ENCODE peak calls at places on chromosomes 4 and X, in seven cellular contexts. One of them, this sample, is unnamed.

GRCh38 chrX:155070038-155070437 is 898 bp downstream of the CMC4 start:
- DNase-seq in left lung: no peak
- DNase-seq in tibial nerve: no peak
- DNase-seq in neural progenitor cell: peak; percentile 4
- DNase-seq in uterus: no peak
- DNase-seq in WTC11: no peak
- DNase-seq in HCT116: no peak
- DNase-seq in this sample: no peak

GRCh38 chr4:21986312-21986711 is 37.7 kb upstream of the KCNIP4 start:
- DNase-seq in left lung: no peak
- DNase-seq in tibial nerve: no peak
- DNase-seq in neural progenitor cell: no peak
- DNase-seq in uterus: no peak
- DNase-seq in WTC11: no peak
- DNase-seq in HCT116: no peak
- DNase-seq in this sample: no peak

GRCh38 chr4:16090306-16090705 is 6.5 kb upstream of the PROM1 start:
- DNase-seq in left lung: no peak
- DNase-seq in tibial nerve: no peak
- DNase-seq in neural progenitor cell: no peak
- DNase-seq in uterus: no peak
- DNase-seq in WTC11: no peak
- DNase-seq in HCT116: no peak
- DNase-seq in this sample: no peak

GRCh38 chrX:129777218-129777768 is 2.5 kb upstream of the SASH3 start:
- DNase-seq in left lung: peak; percentile 89
- DNase-seq in tibial nerve: no peak
- DNase-seq in neural progenitor cell: no peak
- DNase-seq in uterus: no peak
- DNase-seq in WTC11: no peak
- DNase-seq in HCT116: no peak
- DNase-seq in this sample: no peak

GRCh38 chr4:7871356-7871755 is 68.3 kb downstream of the AFAP1 start:
- DNase-seq in left lung: no peak
- DNase-seq in tibial nerve: no peak
- DNase-seq in neural progenitor cell: no peak
- DNase-seq in uterus: no peak
- DNase-seq in WTC11: no peak
- DNase-seq in HCT116: no peak
- DNase-seq in this sample: no peak

GRCh38 chrX:135596495-135596894 is 76.0 kb downstream of the INTS6L start:
- DNase-seq in left lung: no peak
- DNase-seq in tibial nerve: no peak
- DNase-seq in neural progenitor cell: peak; percentile 69
- DNase-seq in uterus: no peak
- DNase-seq in WTC11: peak; percentile 64
- DNase-seq in HCT116: peak; percentile 38
- DNase-seq in this sample: peak; percentile 64

GRCh38 chr4:90442619-90443018 is 315.4 kb downstream of the CCSER1 start:
- DNase-seq in left lung: no peak
- DNase-seq in tibial nerve: no peak
- DNase-seq in neural progenitor cell: no peak
- DNase-seq in uterus: no peak
- DNase-seq in WTC11: no peak
- DNase-seq in HCT116: no peak
- DNase-seq in this sample: no peak

GRCh38 chr4:85776091-85776490 is 301.1 kb downstream of the ARHGAP24 start:
- DNase-seq in left lung: no peak
- DNase-seq in tibial nerve: no peak
- DNase-seq in neural progenitor cell: no peak
- DNase-seq in uterus: no peak
- DNase-seq in WTC11: no peak
- DNase-seq in HCT116: no peak
- DNase-seq in this sample: no peak

GRCh38 chr4:137226221-137226620 is 306.1 kb downstream of the PCDH18 start:
- DNase-seq in left lung: no peak
- DNase-seq in tibial nerve: no peak
- DNase-seq in neural progenitor cell: no peak
- DNase-seq in uterus: no peak
- DNase-seq in WTC11: no peak
- DNase-seq in HCT116: no peak
- DNase-seq in this sample: no peak

GRCh38 chr4:186669159-186669720 is 54.4 kb downstream of the FAT1 start:
- DNase-seq in left lung: peak; percentile 39
- DNase-seq in tibial nerve: peak; percentile 49
- DNase-seq in neural progenitor cell: peak; percentile 41
- DNase-seq in uterus: no peak
- DNase-seq in WTC11: peak; percentile 61
- DNase-seq in HCT116: no peak
- DNase-seq in this sample: no peak

GRCh38 chrX:78643874-78644273 is 15.3 kb downstream of the RTL3 start:
- DNase-seq in left lung: no peak
- DNase-seq in tibial nerve: no peak
- DNase-seq in neural progenitor cell: no peak
- DNase-seq in uterus: no peak
- DNase-seq in WTC11: no peak
- DNase-seq in HCT116: no peak
- DNase-seq in this sample: no peak

GRCh38 chr4:23614284-23614892 is 275.5 kb downstream of the PPARGC1A start:
- DNase-seq in left lung: no peak
- DNase-seq in tibial nerve: no peak
- DNase-seq in neural progenitor cell: peak; percentile 46
- DNase-seq in uterus: no peak
- DNase-seq in WTC11: no peak
- DNase-seq in HCT116: no peak
- DNase-seq in this sample: no peak
- TF ChIP-seq CTCF in left lung: peak; percentile 16
- TF ChIP-seq CTCF in tibial nerve: no peak
- TF ChIP-seq CTCF in neural progenitor cell: peak; percentile 49
- TF ChIP-seq CTCF in uterus: no peak
- TF ChIP-seq CTCF in WTC11: peak; percentile 26
- TF ChIP-seq CTCF in HCT116: no peak
- TF ChIP-seq CTCF in this sample: no peak

GRCh38 chrX:44544036-44544435 is 1.4 kb upstream of the FUNDC1 start:
- DNase-seq in left lung: no peak
- DNase-seq in tibial nerve: no peak
- DNase-seq in neural progenitor cell: no peak
- DNase-seq in uterus: no peak
- DNase-seq in WTC11: no peak
- DNase-seq in HCT116: no peak
- DNase-seq in this sample: no peak

GRCh38 chrX:44542567-44543325 is at the start of gene FUNDC1:
- DNase-seq in left lung: peak; percentile 95
- DNase-seq in tibial nerve: peak; percentile 84
- DNase-seq in neural progenitor cell: peak; percentile 95
- DNase-seq in uterus: peak; percentile 97
- DNase-seq in WTC11: peak; percentile 96
- DNase-seq in HCT116: peak; percentile 83
- DNase-seq in this sample: peak; percentile 88
- TF ChIP-seq CTCF in left lung: no peak
- TF ChIP-seq CTCF in tibial nerve: no peak
- TF ChIP-seq CTCF in neural progenitor cell: peak; percentile 48
- TF ChIP-seq CTCF in uterus: peak; percentile 40
- TF ChIP-seq CTCF in WTC11: no peak
- TF ChIP-seq CTCF in HCT116: no peak
- TF ChIP-seq CTCF in this sample: peak; percentile 22

GRCh38 chr4:38396091-38396490 is 267.9 kb upstream of the KLF3 start:
- DNase-seq in left lung: no peak
- DNase-seq in tibial nerve: no peak
- DNase-seq in neural progenitor cell: no peak
- DNase-seq in uterus: no peak
- DNase-seq in WTC11: no peak
- DNase-seq in HCT116: no peak
- DNase-seq in this sample: no peak
- TF ChIP-seq CTCF in left lung: no peak
- TF ChIP-seq CTCF in tibial nerve: no peak
- TF ChIP-seq CTCF in neural progenitor cell: no peak
- TF ChIP-seq CTCF in uterus: no peak
- TF ChIP-seq CTCF in WTC11: no peak
- TF ChIP-seq CTCF in HCT116: no peak
- TF ChIP-seq CTCF in this sample: no peak

DNA sequence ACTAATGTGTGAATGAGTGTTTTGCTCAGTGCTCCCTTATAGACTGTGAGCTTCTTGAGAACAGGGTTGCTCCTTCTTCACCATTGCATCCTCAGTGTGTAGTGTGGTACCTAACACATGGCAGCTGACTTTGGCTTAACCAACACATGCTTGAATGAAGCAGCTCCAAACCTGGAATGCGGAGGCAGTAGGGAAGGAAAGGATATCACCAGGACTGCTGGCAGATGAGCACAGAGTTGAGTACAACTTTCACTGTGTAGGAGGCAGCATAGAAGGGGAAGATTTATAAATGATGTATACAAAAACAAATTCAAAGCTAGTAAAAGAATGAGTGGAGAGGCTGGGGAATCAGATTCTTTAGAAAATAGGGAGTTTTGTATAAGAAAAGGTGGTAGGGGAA is 174.3 kb downstream of the SLIT2 start:
- DNase-seq in left lung: no peak
- DNase-seq in tibial nerve: no peak
- DNase-seq in neural progenitor cell: peak; percentile 21
- DNase-seq in uterus: no peak
- DNase-seq in WTC11: no peak
- DNase-seq in HCT116: no peak
- DNase-seq in this sample: no peak
- TF ChIP-seq CTCF in left lung: no peak
- TF ChIP-seq CTCF in tibial nerve: no peak
- TF ChIP-seq CTCF in neural progenitor cell: no peak
- TF ChIP-seq CTCF in uterus: no peak
- TF ChIP-seq CTCF in WTC11: no peak
- TF ChIP-seq CTCF in HCT116: no peak
- TF ChIP-seq CTCF in this sample: no peak

GRCh38 chrX:45557390-45557789 is 356.7 kb upstream of the DIPK2B start:
- DNase-seq in left lung: no peak
- DNase-seq in tibial nerve: no peak
- DNase-seq in neural progenitor cell: no peak
- DNase-seq in uterus: no peak
- DNase-seq in WTC11: no peak
- DNase-seq in HCT116: no peak
- DNase-seq in this sample: no peak
- TF ChIP-seq CTCF in left lung: no peak
- TF ChIP-seq CTCF in tibial nerve: no peak
- TF ChIP-seq CTCF in neural progenitor cell: no peak
- TF ChIP-seq CTCF in uterus: no peak
- TF ChIP-seq CTCF in WTC11: no peak
- TF ChIP-seq CTCF in HCT116: no peak
- TF ChIP-seq CTCF in this sample: no peak

DNA sequence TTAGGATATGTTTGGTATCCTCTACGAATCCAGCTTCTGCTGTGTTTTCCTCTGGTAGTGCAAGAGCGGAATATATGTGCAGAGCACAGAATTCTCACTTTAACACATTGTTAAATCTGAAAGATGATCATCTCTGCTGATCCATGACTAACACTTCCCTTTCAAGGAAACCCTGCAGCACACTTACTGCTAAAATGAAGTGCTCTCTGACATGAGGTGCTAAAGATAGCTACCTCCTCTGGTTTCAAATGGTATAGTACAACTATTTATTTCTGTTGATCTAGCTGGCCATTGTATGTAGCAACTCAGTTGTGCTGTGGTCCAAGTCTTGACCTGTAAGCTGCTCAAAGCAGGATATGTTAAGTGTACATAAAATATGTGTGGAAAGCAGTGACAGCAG is 162.4 kb upstream of the FMR1 start:
- DNase-seq in left lung: no peak
- DNase-seq in tibial nerve: no peak
- DNase-seq in neural progenitor cell: no peak
- DNase-seq in uterus: no peak
- DNase-seq in WTC11: no peak
- DNase-seq in HCT116: no peak
- DNase-seq in this sample: no peak
- TF ChIP-seq CTCF in left lung: no peak
- TF ChIP-seq CTCF in tibial nerve: no peak
- TF ChIP-seq CTCF in neural progenitor cell: no peak
- TF ChIP-seq CTCF in uterus: no peak
- TF ChIP-seq CTCF in WTC11: no peak
- TF ChIP-seq CTCF in HCT116: no peak
- TF ChIP-seq CTCF in this sample: no peak